ENCODE peak calls at places on chromosomes 12 and 14, in five cellular contexts. G, Q, K, N and S are unnamed samples.

GRCh38 chr12:28057856-28058615 is 85.5 kb upstream of the PTHLH start:
- DNase-seq in G (no peak), K (peak; percentile 25), Q (no peak), N (no peak), S (no peak)

GRCh38 chr12:63319936-63320633 is 169.1 kb upstream of the AVPR1A start:
- DNase-seq in N (no peak), G (no peak), K (no peak), Q (no peak), S (no peak)

GRCh38 chr12:95980437-95980836 is 15.7 kb downstream of the HAL start:
- DNase-seq in G (no peak), K (no peak), N (no peak), Q (no peak), S (no peak)

GRCh38 chr14:29529418-29529817 is 398.2 kb downstream of the PRKD1 start:
- DNase-seq in N (no peak), G (no peak), Q (no peak), K (peak; percentile 13), S (no peak)

GRCh38 chr14:52977798-52978197 is 26.9 kb upstream of the FERMT2 start:
- DNase-seq in G (no peak), K (no peak), Q (no peak), N (no peak), S (no peak)

GRCh38 chr12:88579572-88579940 is 715 bp downstream of the KITLG start:
- DNase-seq in N (peak; percentile 42), Q (no peak), K (no peak), G (peak; percentile 25), S (peak; percentile 51)

GRCh38 chr14:22282429-22282828 is 306.6 kb downstream of the DAD1 start:
- DNase-seq in Q (no peak), K (no peak), G (no peak), N (no peak), S (no peak)

GRCh38 chr12:10211101-10211974 is 1.3 kb upstream of the GABARAPL1 start:
- DNase-seq in N (no peak), Q (no peak), K (no peak), G (no peak), S (peak; percentile 37)

GRCh38 chr14:60721331-60722162 is 2.6 kb downstream of the SIX4 start:
- DNase-seq in G (no peak), Q (no peak), N (no peak), K (peak; percentile 84), S (peak; percentile 70)

GRCh38 chr12:116797885-116798284 is 59.8 kb downstream of the RNFT2 start:
- DNase-seq in N (peak; percentile 21), Q (no peak), K (no peak), G (no peak), S (no peak)

DNA sequence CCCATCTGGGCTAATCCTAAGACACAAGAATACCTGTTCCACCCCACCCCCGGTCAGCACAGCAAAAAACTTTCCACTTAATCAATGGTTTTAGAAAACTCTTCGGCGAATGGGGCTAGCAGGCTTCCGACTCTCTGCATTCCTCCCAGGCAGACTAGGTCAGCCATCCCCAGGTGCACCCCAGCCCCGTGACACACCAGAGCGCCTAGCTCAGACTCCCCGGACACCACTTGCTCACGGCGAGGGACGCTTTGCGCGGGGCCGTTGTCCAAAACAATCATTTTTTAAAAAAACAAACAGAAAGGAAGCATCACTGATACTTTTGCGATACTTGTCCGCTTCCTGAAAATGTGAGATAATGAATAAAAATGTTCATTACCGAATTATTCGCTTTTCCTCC is 73.3 kb downstream of the BCL11B start:
- DNase-seq in G (no peak), N (no peak), Q (no peak), K (no peak), S (no peak)
- H3K27me3 ChIP-seq in G (no peaks in the 10 kb centered on the region), N (peaks cover 21% of the 10 kb centered on the region), Q (no peaks in the 10 kb centered on the region), K (no peaks in the 10 kb centered on the region), S (no peaks in the 10 kb centered on the region)

DNA sequence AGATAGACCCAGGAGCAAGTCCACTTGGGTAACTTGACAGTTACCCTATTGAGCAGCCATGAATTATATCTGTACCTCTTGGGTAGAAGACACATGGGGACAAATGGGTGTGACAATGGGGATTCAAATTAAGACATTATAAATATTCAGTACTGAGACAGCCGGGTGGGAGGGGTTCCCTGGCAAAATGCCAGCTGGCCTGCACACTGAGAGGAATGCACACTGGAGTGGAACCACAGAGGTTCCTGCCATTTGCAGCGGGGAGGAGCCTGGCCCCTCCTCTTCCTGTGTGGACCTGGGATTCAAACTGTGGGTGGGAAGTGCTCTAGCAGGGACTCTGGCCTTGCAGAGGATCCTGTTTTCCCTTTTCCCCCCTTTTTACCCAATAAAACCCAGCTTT is 118.7 kb upstream of the CDKN3 start:
- DNase-seq in G (no peak), K (no peak), N (no peak), Q (no peak), S (no peak)
- TF ChIP-seq CTCF in G (no peak), K (no peak), N (no peak), Q (no peak), S (no peak)

DNA sequence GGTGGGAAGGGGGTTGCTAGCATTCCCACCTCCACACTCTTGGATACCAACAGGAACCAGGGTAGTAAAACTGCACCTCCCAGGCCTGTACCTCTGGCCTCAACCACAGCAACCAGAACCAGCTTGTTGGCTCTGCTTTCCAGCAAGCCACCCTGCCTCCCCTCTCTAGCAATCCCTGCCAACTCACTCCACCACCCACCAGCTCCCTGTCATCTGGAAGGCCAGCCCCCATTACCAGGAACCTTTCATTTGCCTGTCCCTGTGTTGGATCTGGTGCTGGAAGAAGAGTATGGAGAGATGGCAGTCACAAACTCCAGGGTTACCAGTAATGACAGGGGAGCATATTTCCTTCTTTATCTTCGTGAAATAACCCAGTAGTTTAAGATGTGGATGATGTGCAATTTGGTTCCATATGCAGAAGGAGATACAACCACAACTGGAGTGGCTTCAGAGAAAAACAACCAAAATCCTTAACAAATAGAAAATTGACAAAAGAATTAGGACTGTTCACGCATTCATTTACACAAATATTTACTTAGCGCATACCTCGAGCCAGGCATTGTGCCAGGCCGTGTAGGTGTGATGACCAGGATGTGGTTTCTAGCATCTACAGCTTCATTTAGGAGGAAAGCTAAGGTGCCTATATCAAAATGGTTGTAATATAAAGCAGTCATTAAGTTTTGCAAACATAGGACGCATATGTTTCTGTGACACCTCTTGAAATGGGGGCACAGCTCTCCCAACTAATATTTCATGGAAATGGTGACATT is 3.4 kb downstream of the B4GALNT3 start:
- DNase-seq in N (no peak), Q (no peak), K (no peak), G (no peak), S (no peak)
- H3K27me3 ChIP-seq in N (peaks cover 50% of the 10 kb centered on the region), Q (peaks cover 56% of the 10 kb centered on the region), K (peaks cover 75% of the 10 kb centered on the region), G (peaks cover 16% of the 10 kb centered on the region), S (no peaks in the 10 kb centered on the region)

GRCh38 chr14:76053576-76054369 is 68.2 kb downstream of the IFT43 start:
- DNase-seq in Q (no peak), N (no peak), G (no peak), K (no peak), S (no peak)

GRCh38 chr14:76055330-76055729 is 69.8 kb downstream of the IFT43 start:
- DNase-seq in Q (no peak), K (no peak), N (no peak), G (no peak), S (no peak)

GRCh38 chr14:76056128-76056527 is 70.6 kb downstream of the IFT43 start:
- DNase-seq in N (no peak), K (peak; percentile 4), Q (no peak), G (no peak), S (no peak)

DNA sequence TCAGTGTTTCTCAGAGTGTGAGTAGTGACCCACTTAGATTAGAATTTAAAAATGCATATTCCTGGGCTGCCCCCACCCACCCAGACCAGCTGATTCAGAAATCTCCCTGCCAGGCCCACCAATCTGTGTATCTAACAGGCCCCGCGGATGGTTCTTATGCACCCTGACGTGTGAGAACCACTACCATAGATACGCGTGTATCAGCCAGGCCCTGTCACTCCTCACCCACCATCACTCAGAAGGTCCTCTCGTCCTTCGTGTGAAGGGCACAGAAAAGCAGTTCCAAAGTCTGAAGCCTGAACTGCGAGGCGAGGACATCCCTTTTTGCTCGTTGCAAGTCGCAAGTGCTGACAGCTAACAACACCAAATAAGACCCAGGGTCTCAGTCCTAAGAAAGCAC is 72.4 kb downstream of the IFT43 start:
- DNase-seq in K (no peak), N (no peak), Q (no peak), G (no peak), S (no peak)
- TF ChIP-seq CTCF in K (no peak), N (no peak), Q (no peak), G (no peak), S (no peak)

GRCh38 chr12:68501226-68501625 is 109.5 kb upstream of the RAP1B start:
- DNase-seq in Q (no peak), K (no peak), N (no peak), G (no peak), S (no peak)

GRCh38 chr12:68497112-68497511 is 113.6 kb upstream of the RAP1B start:
- DNase-seq in K (no peak), Q (no peak), N (no peak), G (no peak), S (no peak)

GRCh38 chr12:68497702-68498101 is 113.0 kb upstream of the RAP1B start:
- DNase-seq in K (peak; percentile 77), G (no peak), N (no peak), Q (peak; percentile 26), S (no peak)

GRCh38 chr12:68499616-68500015 is 111.1 kb upstream of the RAP1B start:
- DNase-seq in Q (no peak), K (no peak), N (no peak), G (no peak), S (no peak)

DNA sequence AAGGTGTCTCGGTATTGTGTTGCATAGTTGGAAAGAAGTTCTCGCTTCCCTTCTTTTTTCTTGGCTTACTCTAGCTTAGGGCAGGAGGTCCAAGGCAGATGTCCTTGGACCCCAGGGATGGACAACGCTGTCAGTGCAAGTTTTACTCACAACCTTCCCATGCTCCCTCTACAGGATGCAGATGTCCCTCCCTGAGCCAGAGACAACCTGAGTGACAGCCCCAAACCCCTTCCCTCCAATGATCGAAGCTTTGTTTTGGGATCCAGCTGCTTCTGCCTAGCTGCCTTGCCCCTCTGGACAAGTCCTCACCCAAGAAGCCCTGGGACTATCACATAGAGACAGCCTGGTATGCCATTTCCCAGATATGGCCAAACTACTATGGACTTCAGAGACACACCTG is 112.0 kb upstream of the RAP1B start:
- DNase-seq in Q (no peak), N (no peak), G (no peak), K (no peak), S (no peak)
- H3K27me3 ChIP-seq in Q (no peaks in the 10 kb centered on the region), N (no peaks in the 10 kb centered on the region), G (no peaks in the 10 kb centered on the region), K (peaks cover 3% of the 10 kb centered on the region), S (no peaks in the 10 kb centered on the region)

DNA sequence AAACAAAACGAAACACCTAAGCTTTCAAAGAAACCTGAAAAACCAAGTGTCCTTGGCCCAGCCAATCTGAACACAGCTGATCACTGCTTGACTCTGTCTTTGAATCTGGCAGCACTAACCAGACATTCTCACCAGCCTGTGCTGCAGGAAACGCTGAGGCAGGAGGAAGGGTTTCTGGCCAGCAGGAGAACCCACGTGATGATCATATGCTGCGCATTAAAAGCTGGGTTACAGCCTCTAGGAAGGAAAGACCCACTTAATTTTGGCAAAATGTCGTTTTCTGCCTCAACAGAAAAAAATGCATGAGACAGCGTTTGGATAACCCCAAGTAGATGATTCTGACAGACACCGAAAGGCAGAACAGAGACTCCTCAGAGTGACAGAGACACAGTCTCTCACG is 9.8 kb downstream of the APPL2 start:
- DNase-seq in K (peak; percentile 97), Q (peak; percentile 83), G (peak; percentile 76), N (peak; percentile 50), S (peak; percentile 86)
- TF ChIP-seq CTCF in K (no peak), Q (no peak), G (no peak), N (no peak), S (peak; percentile 11)

GRCh38 chr12:1533602-1534304 is 60.6 kb downstream of the FBXL14 start:
- DNase-seq in N (no peak), Q (no peak), G (no peak), K (peak; percentile 43), S (no peak)
- H3K27me3 ChIP-seq in N (peaks cover 73% of the 10 kb centered on the region), Q (no peaks in the 10 kb centered on the region), G (peaks cover 73% of the 10 kb centered on the region), K (no peaks in the 10 kb centered on the region), S (peaks cover 22% of the 10 kb centered on the region)